ENCODE peak calls at places on chromosomes 1 and 21, in eight cellular contexts. G is heart left ventricle, L is body of pancreas, T is NB4, R is testis, C is GM12891, Q is ovary, W is K562. J is an unnamed sample.

GRCh38 chr1:182431278-182431677 is 18.7 kb upstream of the RGSL1 start:
- DNase-seq in T (no peak), C (no peak), Q (no peak), W (no peak), G (no peak), R (no peak), L (no peak), J (no peak)

GRCh38 chr1:182279724-182280506 is 111.7 kb downstream of the GLUL start:
- DNase-seq in G (no peak), W (no peak), C (no peak), R (peak), T (no peak), L (peak), Q (peak), J (no peak)

GRCh38 chr1:234395297-234395696 is 22.0 kb downstream of the COA6 start:
- DNase-seq in L (no peak), G (no peak), T (no peak), W (no peak), C (no peak), R (no peak), Q (no peak), J (no peak)

GRCh38 chr1:117654485-117655219 is 48.8 kb downstream of the TENT5C start:
- DNase-seq in R (no peak), C (no peak), Q (no peak), T (peak), W (no peak), L (no peak), G (no peak), J (no peak)

GRCh38 chr1:179010671-179011070 is 15.0 kb upstream of the FAM20B start:
- DNase-seq in R (no peak), C (no peak), W (no peak), L (no peak), T (no peak), Q (no peak), G (no peak), J (no peak)

GRCh38 chr1:151062738-151063371 is 2.7 kb downstream of the MLLT11 start:
- DNase-seq in W (peak), G (no peak), Q (no peak), R (no peak), L (no peak), T (no peak), C (no peak), J (no peak)

GRCh38 chr1:171868217-171868616 is 26.9 kb downstream of the DNM3 start:
- DNase-seq in W (no peak), L (no peak), R (no peak), C (no peak), T (no peak), Q (no peak), G (no peak), J (peak)

GRCh38 chr1:34926156-34926555 is 3.3 kb downstream of the DLGAP3 start:
- DNase-seq in L (no peak), R (no peak), T (no peak), Q (no peak), G (no peak), W (no peak), C (no peak), J (no peak)

GRCh38 chr1:46516140-46516539 is 26.5 kb downstream of the DMBX1 start:
- DNase-seq in W (no peak), G (no peak), Q (no peak), T (no peak), L (no peak), C (no peak), R (no peak), J (no peak)

GRCh38 chr1:161487483-161487827 is 17.8 kb upstream of the FCGR2A start:
- DNase-seq in T (no peak), G (peak), R (peak), C (no peak), L (peak), W (peak), Q (no peak), J (peak)

GRCh38 chr1:42758641-42759040 is 8.2 kb downstream of the P3H1 start:
- DNase-seq in Q (no peak), R (no peak), G (no peak), C (no peak), T (no peak), W (no peak), L (no peak), J (no peak)

GRCh38 chr1:100538935-100539835 is 1.2 kb downstream of the GPR88 start:
- DNase-seq in T (peak), W (no peak), L (peak), G (no peak), R (peak), Q (peak), C (no peak), J (peak)

GRCh38 chr1:31238986-31239613 is 587 bp downstream of the NKAIN1 start:
- DNase-seq in R (peak), C (no peak), T (peak), Q (no peak), G (no peak), W (peak), L (peak), J (peak)

GRCh38 chr1:29379438-29380073 is 143.2 kb downstream of the PTPRU start:
- DNase-seq in L (no peak), C (no peak), R (peak), W (peak), Q (no peak), T (peak), G (no peak), J (no peak)

GRCh38 chr1:221712776-221713431 is 29.0 kb downstream of the DUSP10 start:
- DNase-seq in R (no peak), C (no peak), Q (no peak), W (no peak), G (no peak), L (peak), T (peak), J (no peak)

GRCh38 chr1:207747627-207748492 is 4.0 kb upstream of the CD46 start:
- DNase-seq in R (peak), G (no peak), C (no peak), W (no peak), T (no peak), Q (no peak), L (no peak), J (no peak)

GRCh38 chr1:22527555-22528296 is 35.6 kb upstream of the EPHA8 start:
- DNase-seq in W (no peak), T (peak), Q (no peak), C (no peak), G (no peak), R (no peak), L (peak), J (no peak)

GRCh38 chr1:37393173-37393572 is 81.2 kb upstream of the ZC3H12A start:
- DNase-seq in L (no peak), Q (no peak), W (no peak), T (no peak), R (no peak), C (no peak), G (no peak), J (no peak)

GRCh38 chr21:36725793-36726386 is 27.0 kb downstream of the SIM2 start:
- DNase-seq in C (no peak), L (no peak), R (no peak), W (no peak), T (no peak), Q (no peak), G (no peak), J (no peak)

GRCh38 chr1:43147625-43148319 is 24.3 kb downstream of the EBNA1BP2 start:
- DNase-seq in R (peak), T (no peak), L (peak), C (peak), Q (peak), W (peak), G (peak), J (peak)

GRCh38 chr21:31354604-31355443 is 10.8 kb upstream of the TIAM1 start:
- DNase-seq in L (no peak), W (no peak), Q (no peak), T (no peak), G (no peak), C (no peak), R (no peak), J (peak)

GRCh38 chr1:112637257-112638108 is 17.9 kb downstream of the CAPZA1 start:
- DNase-seq in Q (no peak), L (no peak), W (no peak), C (no peak), G (no peak), R (no peak), T (no peak), J (no peak)

GRCh38 chr21:46356494-46357334 is 32.8 kb downstream of the PCNT start:
- DNase-seq in R (no peak), W (no peak), T (no peak), C (no peak), L (no peak), G (no peak), Q (no peak), J (no peak)

GRCh38 chr1:34684246-34684645 is 70.6 kb upstream of the GJB5 start:
- DNase-seq in R (no peak), C (no peak), Q (no peak), L (no peak), W (no peak), G (no peak), T (peak), J (no peak)

GRCh38 chr21:35011681-35012080 is 37.4 kb downstream of the RUNX1 start:
- DNase-seq in T (peak), G (no peak), C (no peak), L (no peak), W (no peak), R (no peak), Q (no peak), J (no peak)

GRCh38 chr1:65172936-65173335 is 24.9 kb downstream of the AK4 start:
- DNase-seq in W (no peak), T (no peak), G (no peak), R (no peak), Q (no peak), C (no peak), L (no peak), J (no peak)

DNA sequence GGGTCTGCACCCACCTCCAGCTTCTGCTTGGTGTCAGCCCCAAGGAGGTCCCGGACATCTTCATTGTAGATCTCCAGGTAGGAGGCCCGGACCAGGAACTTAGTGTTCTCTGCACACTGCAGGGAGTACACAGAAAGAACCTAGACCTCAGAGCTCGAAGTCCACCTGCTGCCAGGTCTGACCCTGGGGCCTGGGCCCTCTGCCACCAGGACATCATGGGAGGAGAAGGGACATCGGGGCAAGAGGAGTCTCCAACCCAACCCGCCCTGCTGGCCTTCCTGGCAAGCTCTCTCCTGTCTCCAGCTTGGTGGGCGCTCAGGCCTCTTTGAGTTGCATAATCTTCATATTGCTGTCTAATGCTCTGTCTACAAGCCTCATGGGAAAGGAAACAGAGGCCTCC is 4.4 kb downstream of the KIF17 start:
- DNase-seq in R (no peak), T (no peak), Q (no peak), C (no peak), L (no peak), W (no peak), G (no peak), J (no peak)
- TF ChIP-seq POLR2A in R (no peak), T (no peak), Q (no peak), C (no peak), L (no peak), W (no peak), G (no peak), J (no peak)

GRCh38 chr1:169105434-169106094 is 926 bp upstream of the ATP1B1 start:
- DNase-seq in G (peak), R (peak), W (peak), Q (peak), T (peak), C (no peak), L (peak), J (peak)
- TF ChIP-seq POLR2A in G (no peak), R (no peak), W (no peak), Q (no peak), T (no peak), C (no peak), L (no peak), J (no peak)

DNA sequence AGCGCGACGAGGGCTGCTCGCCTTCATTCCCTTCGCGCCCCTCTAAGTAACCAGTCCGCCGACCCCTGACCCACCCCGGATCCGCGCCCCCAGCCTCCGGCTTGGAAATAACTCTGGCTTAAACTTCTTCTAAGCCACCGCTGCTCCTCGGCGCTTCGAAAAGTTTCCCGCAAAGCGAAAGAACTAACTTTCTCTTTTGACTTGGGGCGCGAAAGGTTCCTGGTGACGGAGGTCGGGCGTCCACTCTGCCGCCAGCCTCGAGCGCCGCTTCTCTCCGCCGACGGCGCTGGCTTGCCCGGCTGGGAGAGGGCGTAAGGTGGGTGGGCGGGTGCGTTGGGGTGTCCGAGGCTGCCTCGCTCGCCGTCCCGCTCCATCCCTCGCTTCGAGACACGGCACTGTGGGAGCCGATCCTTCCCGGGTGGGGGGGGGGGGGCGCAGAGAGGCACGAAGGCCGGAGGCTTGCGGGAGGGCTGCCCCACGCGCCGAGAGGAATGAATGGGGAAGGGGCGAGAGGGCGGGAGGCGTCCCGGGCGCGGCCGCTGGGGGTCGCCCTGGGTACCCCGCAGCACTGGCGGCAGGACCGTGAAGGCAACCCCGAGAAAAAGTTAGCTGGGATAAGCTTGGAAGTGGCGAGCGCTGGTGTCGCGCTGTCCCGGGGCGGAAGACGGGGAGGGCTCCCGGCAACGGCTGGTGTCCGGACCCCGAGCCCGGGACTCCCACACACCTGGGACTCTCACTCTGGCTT is 567 bp downstream of the ATF3 start:
- DNase-seq in L (peak), G (peak), R (peak), W (peak), Q (peak), C (peak), T (peak), J (peak)
- TF ChIP-seq POLR2A in L (no peak), G (no peak), R (no peak), W (no peak), Q (no peak), C (no peak), T (no peak), J (no peak)

DNA sequence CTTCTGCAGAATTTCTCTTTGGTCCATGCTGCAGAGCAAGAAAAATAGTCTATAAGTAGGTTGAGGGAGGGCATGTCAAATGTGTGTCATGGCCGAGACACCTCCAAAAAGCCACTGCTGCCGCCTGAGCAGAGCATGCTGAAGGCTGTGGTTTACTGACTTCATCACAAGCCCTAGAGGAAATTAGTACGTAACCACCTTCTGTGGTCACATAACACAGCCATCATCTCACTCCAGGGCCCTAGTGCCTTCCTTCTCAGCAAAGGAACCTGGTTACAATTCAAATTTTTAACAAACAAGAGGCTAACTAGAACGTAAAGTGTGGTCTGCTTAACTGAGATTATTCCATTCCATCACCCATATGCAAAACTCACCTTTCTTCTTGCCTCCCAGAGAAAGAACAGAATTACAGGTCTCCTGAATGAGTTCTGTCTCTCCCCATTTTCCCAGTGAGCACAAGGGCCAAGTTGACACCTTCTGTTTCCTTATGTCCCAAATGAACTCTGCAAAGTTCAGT is at the start of gene PTPN22:
- DNase-seq in G (peak), Q (no peak), R (peak), L (peak), W (no peak), C (no peak), T (peak), J (peak)
- TF ChIP-seq POLR2A in G (no peak), Q (no peak), R (no peak), L (no peak), W (no peak), C (peak), T (peak), J (no peak)

J was measured in adrenal gland.